ENCODE peak calls at places on chromosomes 16 and 17, in five cellular contexts. Q, B, V, P and N are unnamed samples.

GRCh38 chr17:35486920-35487727 is 38.6 kb upstream of the SLFN13 start:
- DNase-seq in Q (peak), B (peak), V (peak), P (peak), N (peak)

GRCh38 chr16:87598431-87598830 is 3.9 kb upstream of the JPH3 start:
- DNase-seq in Q (no peak), B (no peak), V (no peak), P (no peak), N (no peak)

GRCh38 chr17:79808763-79809529 is 12.1 kb upstream of the CBX8 start:
- DNase-seq in Q (no peak), B (no peak), V (no peak), P (no peak), N (no peak)

GRCh38 chr16:53864819-53865491 is 161.0 kb downstream of the FTO start:
- DNase-seq in Q (no peak), B (no peak), V (no peak), P (no peak), N (no peak)

GRCh38 chr16:30066882-30067583 is 1.5 kb downstream of the ALDOA start:
- DNase-seq in Q (no peak), B (no peak), V (no peak), P (no peak), N (no peak)

GRCh38 chr17:45939398-45939797 is 45.0 kb downstream of the MAPT start:
- DNase-seq in Q (no peak), B (no peak), V (no peak), P (no peak), N (no peak)

GRCh38 chr16:87063543-87063942 is 253.6 kb downstream of the C16orf95 start:
- DNase-seq in Q (no peak), B (no peak), V (no peak), P (no peak), N (no peak)

GRCh38 chr17:66468241-66469087 is 166.1 kb downstream of the PRKCA start:
- DNase-seq in Q (no peak), B (no peak), V (no peak), P (no peak), N (no peak)

GRCh38 chr17:58333396-58334207 is 5.0 kb upstream of the TSPOAP1 start:
- DNase-seq in Q (peak), B (no peak), V (no peak), P (no peak), N (peak)

GRCh38 chr16:54633943-54634362 is 296.7 kb upstream of the IRX5 start:
- DNase-seq in Q (no peak), B (no peak), V (no peak), P (no peak), N (no peak)

GRCh38 chr17:75753514-75754377 is 11.2 kb downstream of the GALK1 start:
- DNase-seq in Q (peak), B (peak), V (peak), P (peak), N (peak)

GRCh38 chr17:691423-691822 is 23.2 kb downstream of the VPS53 start:
- DNase-seq in Q (no peak), B (no peak), V (no peak), P (no peak), N (no peak)

GRCh38 chr17:77666881-77667395 is 291.6 kb upstream of the TNRC6C start:
- DNase-seq in Q (peak), B (peak), V (peak), P (peak), N (peak)

GRCh38 chr16:86714166-86714565 is 135.8 kb downstream of the FOXL1 start:
- DNase-seq in Q (no peak), B (no peak), V (no peak), P (no peak), N (no peak)

GRCh38 chr17:44688200-44688599 is 1.4 kb downstream of the CCDC43 start:
- DNase-seq in Q (no peak), B (no peak), V (no peak), P (no peak), N (no peak)

GRCh38 chr16:2083876-2084687 is 36.3 kb downstream of the TSC2 start:
- DNase-seq in Q (no peak), B (no peak), V (no peak), P (no peak), N (no peak)

GRCh38 chr17:31581022-31581483 is 189.6 kb downstream of the RAB11FIP4 start:
- DNase-seq in Q (no peak), B (no peak), V (no peak), P (no peak), N (no peak)

GRCh38 chr16:14559809-14560227 is 70.2 kb downstream of the PARN start:
- DNase-seq in Q (no peak), B (no peak), V (no peak), P (no peak), N (no peak)